ENCODE peak calls at places on chromosomes 4 and X, in five cellular contexts. F, E, P, H and A are unnamed samples.
A peak's percentile ranks its signal among the peaks of the same experiment; 100 is the strongest.

GRCh38 chrX:68440940-68441339 is 7.6 kb upstream of the OPHN1 start:
- DNase-seq in P (no peak), H (peak; percentile 75), F (peak; percentile 43), E (peak; percentile 36), A (no peak)

GRCh38 chrX:20968996-20969395 is 405.2 kb upstream of the CNKSR2 start:
- DNase-seq in E (no peak), F (no peak), H (peak; percentile 6), P (no peak), A (no peak)

GRCh38 chrX:134810211-134810610 is 151.9 kb upstream of the PLAC1 start:
- DNase-seq in F (no peak), P (no peak), E (no peak), H (no peak), A (no peak)

GRCh38 chrX:103503163-103503852 is 16.0 kb downstream of the RAB40A start:
- DNase-seq in P (no peak), F (peak; percentile 20), H (peak; percentile 28), E (peak; percentile 23), A (no peak)

GRCh38 chrX:23901065-23901464 is 6.7 kb downstream of the APOO start:
- DNase-seq in F (no peak), P (no peak), H (peak; percentile 86), E (peak; percentile 61), A (no peak)

GRCh38 chr4:52037730-52038108 is 380 bp downstream of the SGCB start:
- DNase-seq in E (peak; percentile 14), F (peak; percentile 42), H (peak; percentile 39), P (no peak), A (peak; percentile 32)

GRCh38 chr4:165971446-165971845 is 98.4 kb downstream of the TLL1 start:
- DNase-seq in P (no peak), E (no peak), H (no peak), F (no peak), A (no peak)

GRCh38 chr4:109303141-109303499 is 662 bp upstream of the COL25A1 start:
- DNase-seq in H (peak; percentile 15), E (no peak), P (no peak), F (peak; percentile 54), A (no peak)

GRCh38 chr4:2761035-2761923 is 5.1 kb upstream of the TNIP2 start:
- DNase-seq in P (no peak), F (no peak), H (peak; percentile 41), E (no peak), A (no peak)

GRCh38 chr4:53346920-53347852 is 18.7 kb downstream of the SCFD2 start:
- DNase-seq in E (peak; percentile 87), P (no peak), F (no peak), H (no peak), A (no peak)

GRCh38 chrX:50448565-50448964 is 22.1 kb downstream of the DGKK start:
- DNase-seq in H (no peak), E (no peak), P (no peak), F (peak; percentile 33), A (no peak)

GRCh38 chrX:44953734-44954502 is 80.9 kb downstream of the KDM6A start:
- DNase-seq in H (no peak), P (no peak), F (no peak), E (no peak), A (no peak)

GRCh38 chr4:125681240-125681639 is 366.5 kb downstream of the FAT4 start:
- DNase-seq in P (no peak), E (no peak), H (no peak), F (no peak), A (no peak)

GRCh38 chrX:131792356-131792749 is 230.7 kb upstream of the STK26 start:
- DNase-seq in P (no peak), E (no peak), H (no peak), F (peak; percentile 60), A (peak; percentile 90)

GRCh38 chrX:137915466-137915865 is 349.5 kb downstream of the ZIC3 start:
- DNase-seq in F (no peak), P (no peak), H (no peak), E (no peak), A (no peak)

GRCh38 chr4:40199999-40200880 is 3.4 kb downstream of the RHOH start:
- DNase-seq in P (peak; percentile 50), H (peak; percentile 84), F (no peak), E (no peak), A (no peak)

GRCh38 chr4:116346750-116347149 is 738.6 kb downstream of the TRAM1L1 start:
- DNase-seq in P (no peak), H (no peak), F (no peak), E (no peak), A (no peak)

GRCh38 chr4:38601244-38601915 is 62.6 kb upstream of the KLF3 start:
- DNase-seq in H (peak; percentile 85), E (no peak), P (no peak), F (no peak), A (no peak)

GRCh38 chrX:30643313-30643821 is 9.9 kb upstream of the GK start:
- DNase-seq in H (peak; percentile 92), F (no peak), E (peak; percentile 32), P (no peak), A (no peak)